ENCODE peak calls at places on chromosomes 11 and 22, in eight cellular contexts. R is stomach, B is HCT116, L is transverse colon, H is GM23338, C is Panc1, U is vagina, G is sigmoid colon. T is an unnamed sample.

GRCh38 chr11:60912223-60912850 is 1.6 kb upstream of the TMEM109 start:
- DNase-seq in B (no peak), C (no peak), U (no peak), G (no peak), L (no peak), R (no peak), H (peak), T (no peak)

GRCh38 chr22:42459273-42460040 is 27.3 kb upstream of the NFAM1 start:
- DNase-seq in L (peak), R (no peak), H (peak), B (no peak), C (no peak), G (peak), U (no peak), T (no peak)

GRCh38 chr11:79039122-79039521 is 401.7 kb downstream of the TENM4 start:
- DNase-seq in G (no peak), C (no peak), R (no peak), L (no peak), H (no peak), B (no peak), U (no peak), T (no peak)

GRCh38 chr11:117868815-117869642 is 7.4 kb downstream of the FXYD6 start:
- DNase-seq in B (no peak), H (peak), L (no peak), G (no peak), U (no peak), R (no peak), C (no peak), T (no peak)

GRCh38 chr11:130781906-130782305 is 134.4 kb downstream of the SNX19 start:
- DNase-seq in L (no peak), B (no peak), H (no peak), R (no peak), U (no peak), C (no peak), G (no peak), T (no peak)

GRCh38 chr11:64250875-64251721 is at the start of gene PLCB3:
- DNase-seq in L (peak), U (no peak), H (peak), B (no peak), R (peak), C (no peak), G (peak), T (no peak)

GRCh38 chr22:25060522-25061071 is 108.1 kb downstream of the KIAA1671 start:
- DNase-seq in L (no peak), H (no peak), C (no peak), U (no peak), R (no peak), B (no peak), G (no peak), T (no peak)

GRCh38 chr11:48111941-48112340 is 104.7 kb upstream of the OR4B1 start:
- DNase-seq in U (no peak), G (no peak), H (no peak), R (no peak), L (no peak), C (no peak), B (no peak), T (no peak)

GRCh38 chr22:37234736-37235711 is 9.0 kb downstream of the RAC2 start:
- DNase-seq in B (no peak), G (no peak), H (no peak), L (peak), U (no peak), C (no peak), R (no peak), T (no peak)

GRCh38 chr22:43829448-43829821 is 17.3 kb upstream of the EFCAB6 start:
- DNase-seq in C (no peak), U (no peak), H (no peak), L (no peak), R (no peak), G (peak), B (no peak), T (no peak)

GRCh38 chr11:83063073-83063754 is 8.5 kb downstream of the RAB30 start:
- DNase-seq in G (no peak), U (no peak), H (peak), B (no peak), R (no peak), L (no peak), C (no peak), T (peak)

GRCh38 chr11:16956538-16957153 is 57.6 kb downstream of the PLEKHA7 start:
- DNase-seq in R (no peak), U (no peak), B (peak), G (no peak), L (no peak), H (peak), C (no peak), T (no peak)

GRCh38 chr11:102831128-102831708 is 12.2 kb downstream of the MMP3 start:
- DNase-seq in L (peak), C (no peak), G (peak), R (no peak), H (peak), U (no peak), B (no peak), T (no peak)

GRCh38 chr11:61974766-61975631 is 7.6 kb upstream of the FTH1 start:
- DNase-seq in G (no peak), U (no peak), H (no peak), C (no peak), L (peak), B (no peak), R (peak), T (no peak)

GRCh38 chr22:47090591-47091240 is 328.3 kb downstream of the TBC1D22A start:
- DNase-seq in B (no peak), H (peak), L (no peak), R (no peak), U (no peak), C (no peak), G (no peak), T (no peak)

GRCh38 chr11:34905666-34906065 is 10.5 kb downstream of the APIP start:
- DNase-seq in C (no peak), B (no peak), G (no peak), U (no peak), H (no peak), R (no peak), L (no peak), T (no peak)

GRCh38 chr11:30567644-30568043 is 18.5 kb downstream of the MPPED2 start:
- DNase-seq in R (no peak), U (no peak), B (no peak), G (no peak), C (no peak), H (no peak), L (no peak), T (no peak)

GRCh38 chr11:1422481-1422880 is 32.7 kb downstream of the BRSK2 start:
- DNase-seq in U (no peak), G (no peak), R (no peak), L (no peak), C (no peak), B (no peak), H (peak), T (no peak)

GRCh38 chr11:125170406-125171031 is 6.0 kb downstream of the PKNOX2 start:
- DNase-seq in L (no peak), U (no peak), H (peak), C (no peak), G (peak), R (no peak), B (no peak), T (no peak)
- TF ChIP-seq POLR2AphosphoS5 in L (no peak), U (no peak), H (no peak), C (no peak), G (no peak), R (no peak), B (no peak), T (no peak)

GRCh38 chr11:76491644-76492043 is 46.8 kb downstream of the EMSY start:
- DNase-seq in H (peak), G (no peak), C (no peak), L (no peak), B (no peak), R (no peak), U (no peak), T (no peak)
- TF ChIP-seq CTCF in H (no peak), G (no peak), C (no peak), L (no peak), B (no peak), R (no peak), U (no peak), T (no peak)

GRCh38 chr11:19946681-19947080 is 213.6 kb downstream of the DBX1 start:
- DNase-seq in L (no peak), C (no peak), G (no peak), H (no peak), U (no peak), R (no peak), B (no peak), T (no peak)
- TF ChIP-seq POLR2AphosphoS5 in L (no peak), C (no peak), G (no peak), H (no peak), U (no peak), R (no peak), B (no peak), T (no peak)

GRCh38 chr11:133947298-133947905 is 9.4 kb downstream of the IGSF9B start:
- DNase-seq in R (no peak), C (no peak), L (no peak), G (no peak), H (peak), U (no peak), B (no peak), T (no peak)
- TF ChIP-seq CTCF in R (no peak), C (no peak), L (peak), G (no peak), H (peak), U (no peak), B (no peak), T (no peak)

GRCh38 chr22:49724030-49724892 is 103.4 kb downstream of the BRD1 start:
- DNase-seq in H (no peak), G (no peak), R (no peak), U (peak), C (no peak), L (no peak), B (no peak), T (peak)
- TF ChIP-seq POLR2AphosphoS5 in H (no peak), G (no peak), R (no peak), U (no peak), C (no peak), L (no peak), B (no peak), T (no peak)